ENCODE peak calls at places on chromosome 15, in nine cellular contexts. One of them, this sample, is unnamed.

GRCh38 chr15:26661107-26661506 is 111.8 kb downstream of the GABRB3 start:
- DNase-seq in OCI-LY7: no peak
- DNase-seq in AG09309: no peak
- DNase-seq in astrocyte of the cerebellum: no peak
- DNase-seq in osteoblast: no peak
- DNase-seq in kidney: no peak
- DNase-seq in Peyer's patch: no peak
- DNase-seq in body of pancreas: no peak
- DNase-seq in cardiac fibroblast: no peak
- DNase-seq in this sample: no peak

GRCh38 chr15:85477730-85478129 is 97.3 kb downstream of the AKAP13 start:
- DNase-seq in OCI-LY7: no peak
- DNase-seq in AG09309: no peak
- DNase-seq in astrocyte of the cerebellum: peak
- DNase-seq in osteoblast: no peak
- DNase-seq in kidney: no peak
- DNase-seq in Peyer's patch: no peak
- DNase-seq in body of pancreas: no peak
- DNase-seq in cardiac fibroblast: peak
- DNase-seq in this sample: no peak

GRCh38 chr15:80694624-80695098 is 449 bp upstream of the ABHD17C start:
- DNase-seq in OCI-LY7: no peak
- DNase-seq in AG09309: no peak
- DNase-seq in astrocyte of the cerebellum: no peak
- DNase-seq in osteoblast: peak
- DNase-seq in kidney: no peak
- DNase-seq in Peyer's patch: no peak
- DNase-seq in body of pancreas: peak
- DNase-seq in cardiac fibroblast: peak
- DNase-seq in this sample: no peak

GRCh38 chr15:35980719-35981118 is 434.8 kb upstream of the DPH6 start:
- DNase-seq in OCI-LY7: no peak
- DNase-seq in AG09309: no peak
- DNase-seq in astrocyte of the cerebellum: no peak
- DNase-seq in osteoblast: no peak
- DNase-seq in kidney: no peak
- DNase-seq in Peyer's patch: no peak
- DNase-seq in body of pancreas: no peak
- DNase-seq in cardiac fibroblast: no peak
- DNase-seq in this sample: no peak

GRCh38 chr15:34754171-34754580 is 622 bp downstream of the GJD2 start:
- DNase-seq in OCI-LY7: no peak
- DNase-seq in AG09309: no peak
- DNase-seq in astrocyte of the cerebellum: no peak
- DNase-seq in osteoblast: no peak
- DNase-seq in kidney: peak
- DNase-seq in Peyer's patch: no peak
- DNase-seq in body of pancreas: no peak
- DNase-seq in cardiac fibroblast: no peak
- DNase-seq in this sample: no peak

GRCh38 chr15:64151727-64152506 is at the start of gene SNX22:
- DNase-seq in OCI-LY7: peak
- DNase-seq in AG09309: no peak
- DNase-seq in astrocyte of the cerebellum: no peak
- DNase-seq in osteoblast: peak
- DNase-seq in kidney: peak
- DNase-seq in Peyer's patch: no peak
- DNase-seq in body of pancreas: peak
- DNase-seq in cardiac fibroblast: no peak
- DNase-seq in this sample: no peak

GRCh38 chr15:81418891-81419290 is 44.9 kb upstream of the TMC3 start:
- DNase-seq in OCI-LY7: no peak
- DNase-seq in AG09309: no peak
- DNase-seq in astrocyte of the cerebellum: no peak
- DNase-seq in osteoblast: no peak
- DNase-seq in kidney: no peak
- DNase-seq in Peyer's patch: no peak
- DNase-seq in body of pancreas: no peak
- DNase-seq in cardiac fibroblast: no peak
- DNase-seq in this sample: no peak

GRCh38 chr15:72758195-72758594 is 25.4 kb downstream of the ADPGK start:
- DNase-seq in OCI-LY7: no peak
- DNase-seq in AG09309: peak
- DNase-seq in astrocyte of the cerebellum: peak
- DNase-seq in osteoblast: peak
- DNase-seq in kidney: no peak
- DNase-seq in Peyer's patch: no peak
- DNase-seq in body of pancreas: no peak
- DNase-seq in cardiac fibroblast: peak
- DNase-seq in this sample: no peak

GRCh38 chr15:95596487-95596886 is 734.0 kb upstream of the NR2F2 start:
- DNase-seq in OCI-LY7: no peak
- DNase-seq in AG09309: no peak
- DNase-seq in astrocyte of the cerebellum: no peak
- DNase-seq in osteoblast: no peak
- DNase-seq in kidney: peak
- DNase-seq in Peyer's patch: no peak
- DNase-seq in body of pancreas: no peak
- DNase-seq in cardiac fibroblast: no peak
- DNase-seq in this sample: no peak

GRCh38 chr15:43514241-43515057 is 3.0 kb upstream of the MAP1A start:
- DNase-seq in OCI-LY7: peak
- DNase-seq in AG09309: no peak
- DNase-seq in astrocyte of the cerebellum: no peak
- DNase-seq in osteoblast: peak
- DNase-seq in kidney: no peak
- DNase-seq in Peyer's patch: no peak
- DNase-seq in body of pancreas: no peak
- DNase-seq in cardiac fibroblast: peak
- DNase-seq in this sample: no peak

GRCh38 chr15:101242160-101242998 is 9.5 kb downstream of the CHSY1 start:
- DNase-seq in OCI-LY7: peak
- DNase-seq in AG09309: no peak
- DNase-seq in astrocyte of the cerebellum: no peak
- DNase-seq in osteoblast: peak
- DNase-seq in kidney: no peak
- DNase-seq in Peyer's patch: no peak
- DNase-seq in body of pancreas: no peak
- DNase-seq in cardiac fibroblast: peak
- DNase-seq in this sample: no peak

GRCh38 chr15:72786946-72787345 is 3.4 kb upstream of the ADPGK start:
- DNase-seq in OCI-LY7: no peak
- DNase-seq in AG09309: no peak
- DNase-seq in astrocyte of the cerebellum: no peak
- DNase-seq in osteoblast: no peak
- DNase-seq in kidney: no peak
- DNase-seq in Peyer's patch: no peak
- DNase-seq in body of pancreas: no peak
- DNase-seq in cardiac fibroblast: no peak
- DNase-seq in this sample: no peak

GRCh38 chr15:72859023-72859756 is 75.6 kb upstream of the ADPGK start:
- DNase-seq in OCI-LY7: no peak
- DNase-seq in AG09309: no peak
- DNase-seq in astrocyte of the cerebellum: no peak
- DNase-seq in osteoblast: no peak
- DNase-seq in kidney: no peak
- DNase-seq in Peyer's patch: peak
- DNase-seq in body of pancreas: no peak
- DNase-seq in cardiac fibroblast: no peak
- DNase-seq in this sample: no peak

GRCh38 chr15:51046799-51047449 is 47.8 kb downstream of the TNFAIP8L3 start:
- DNase-seq in OCI-LY7: no peak
- DNase-seq in AG09309: peak
- DNase-seq in astrocyte of the cerebellum: peak
- DNase-seq in osteoblast: no peak
- DNase-seq in kidney: peak
- DNase-seq in Peyer's patch: no peak
- DNase-seq in body of pancreas: peak
- DNase-seq in cardiac fibroblast: peak
- DNase-seq in this sample: no peak

GRCh38 chr15:63848881-63849551 is 15.3 kb upstream of the HERC1 start:
- DNase-seq in OCI-LY7: no peak
- DNase-seq in AG09309: no peak
- DNase-seq in astrocyte of the cerebellum: no peak
- DNase-seq in osteoblast: no peak
- DNase-seq in kidney: no peak
- DNase-seq in Peyer's patch: no peak
- DNase-seq in body of pancreas: no peak
- DNase-seq in cardiac fibroblast: no peak
- DNase-seq in this sample: no peak

GRCh38 chr15:82172506-82172905 is 90.0 kb downstream of the EFL1 start:
- DNase-seq in OCI-LY7: no peak
- DNase-seq in AG09309: no peak
- DNase-seq in astrocyte of the cerebellum: no peak
- DNase-seq in osteoblast: no peak
- DNase-seq in kidney: no peak
- DNase-seq in Peyer's patch: no peak
- DNase-seq in body of pancreas: no peak
- DNase-seq in cardiac fibroblast: no peak
- DNase-seq in this sample: no peak

GRCh38 chr15:74422723-74423442 is 10.9 kb downstream of the SEMA7A start:
- DNase-seq in OCI-LY7: no peak
- DNase-seq in AG09309: no peak
- DNase-seq in astrocyte of the cerebellum: no peak
- DNase-seq in osteoblast: peak
- DNase-seq in kidney: no peak
- DNase-seq in Peyer's patch: no peak
- DNase-seq in body of pancreas: no peak
- DNase-seq in cardiac fibroblast: peak
- DNase-seq in this sample: no peak
- H3K4me3 ChIP-seq in OCI-LY7: no peak
- H3K4me3 ChIP-seq in AG09309: no peak
- H3K4me3 ChIP-seq in astrocyte of the cerebellum: no peak
- H3K4me3 ChIP-seq in osteoblast: peak
- H3K4me3 ChIP-seq in kidney: no peak
- H3K4me3 ChIP-seq in Peyer's patch: no peak
- H3K4me3 ChIP-seq in body of pancreas: no peak
- H3K4me3 ChIP-seq in cardiac fibroblast: no peak
- H3K4me3 ChIP-seq in this sample: no peak

DNA sequence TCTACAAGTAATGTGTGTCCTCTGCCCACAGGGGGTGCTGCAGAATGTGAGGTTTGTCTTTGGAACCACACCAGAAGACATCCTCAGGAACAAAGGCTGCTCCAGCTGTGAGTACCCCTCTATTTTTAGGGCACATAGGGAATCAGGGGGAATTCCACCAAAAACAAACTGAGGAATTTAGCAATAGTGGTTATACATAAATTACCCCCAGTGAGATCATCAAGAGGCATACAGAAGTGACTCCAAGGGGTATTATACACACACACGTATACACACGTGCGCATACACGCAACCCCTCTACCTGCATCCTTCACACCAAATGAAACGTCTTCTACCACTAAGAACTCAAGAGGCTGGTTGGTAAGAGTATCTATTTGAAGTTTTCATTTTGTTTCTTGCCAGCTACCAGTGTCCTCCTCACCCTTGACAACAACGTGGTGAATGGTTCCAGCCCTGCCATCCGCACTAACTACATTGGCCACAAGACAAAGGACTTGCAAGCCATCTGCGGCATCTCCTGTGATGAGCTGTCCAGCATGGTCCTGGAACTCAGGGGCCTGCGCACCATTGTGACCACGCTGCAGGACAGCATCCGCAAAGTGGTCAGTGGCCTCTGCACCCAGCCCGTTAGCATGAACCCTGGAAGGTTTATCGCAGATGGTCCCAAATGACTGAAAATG is 2.8 kb downstream of the THBS1 start:
- DNase-seq in OCI-LY7: no peak
- DNase-seq in AG09309: peak
- DNase-seq in astrocyte of the cerebellum: no peak
- DNase-seq in osteoblast: peak
- DNase-seq in kidney: peak
- DNase-seq in Peyer's patch: peak
- DNase-seq in body of pancreas: no peak
- DNase-seq in cardiac fibroblast: peak
- DNase-seq in this sample: no peak
- TF ChIP-seq CTCF in OCI-LY7: peak
- TF ChIP-seq CTCF in AG09309: peak
- TF ChIP-seq CTCF in astrocyte of the cerebellum: peak
- TF ChIP-seq CTCF in osteoblast: peak
- TF ChIP-seq CTCF in kidney: peak
- TF ChIP-seq CTCF in Peyer's patch: peak
- TF ChIP-seq CTCF in body of pancreas: no peak
- TF ChIP-seq CTCF in cardiac fibroblast: peak
- TF ChIP-seq CTCF in this sample: no peak

GRCh38 chr15:49270541-49271421 is 100.7 kb downstream of the GALK2 start:
- DNase-seq in OCI-LY7: no peak
- DNase-seq in AG09309: peak
- DNase-seq in astrocyte of the cerebellum: peak
- DNase-seq in osteoblast: peak
- DNase-seq in kidney: peak
- DNase-seq in Peyer's patch: no peak
- DNase-seq in body of pancreas: no peak
- DNase-seq in cardiac fibroblast: peak
- DNase-seq in this sample: no peak

GRCh38 chr15:49265911-49266310 is 95.9 kb downstream of the GALK2 start:
- DNase-seq in OCI-LY7: no peak
- DNase-seq in AG09309: no peak
- DNase-seq in astrocyte of the cerebellum: no peak
- DNase-seq in osteoblast: no peak
- DNase-seq in kidney: no peak
- DNase-seq in Peyer's patch: no peak
- DNase-seq in body of pancreas: no peak
- DNase-seq in cardiac fibroblast: no peak
- DNase-seq in this sample: no peak
- H3K4me3 ChIP-seq in OCI-LY7: no peak
- H3K4me3 ChIP-seq in AG09309: no peak
- H3K4me3 ChIP-seq in astrocyte of the cerebellum: no peak
- H3K4me3 ChIP-seq in osteoblast: no peak
- H3K4me3 ChIP-seq in kidney: no peak
- H3K4me3 ChIP-seq in Peyer's patch: no peak
- H3K4me3 ChIP-seq in body of pancreas: no peak
- H3K4me3 ChIP-seq in cardiac fibroblast: no peak
- H3K4me3 ChIP-seq in this sample: no peak

GRCh38 chr15:91541286-91541685 is 312.2 kb upstream of the SLCO3A1 start:
- DNase-seq in OCI-LY7: no peak
- DNase-seq in AG09309: no peak
- DNase-seq in astrocyte of the cerebellum: no peak
- DNase-seq in osteoblast: no peak
- DNase-seq in kidney: no peak
- DNase-seq in Peyer's patch: no peak
- DNase-seq in body of pancreas: no peak
- DNase-seq in cardiac fibroblast: no peak
- DNase-seq in this sample: no peak

GRCh38 chr15:91538782-91539181 is 314.7 kb upstream of the SLCO3A1 start:
- DNase-seq in OCI-LY7: no peak
- DNase-seq in AG09309: no peak
- DNase-seq in astrocyte of the cerebellum: no peak
- DNase-seq in osteoblast: no peak
- DNase-seq in kidney: no peak
- DNase-seq in Peyer's patch: no peak
- DNase-seq in body of pancreas: no peak
- DNase-seq in cardiac fibroblast: no peak
- DNase-seq in this sample: no peak

GRCh38 chr15:91534235-91534634 is 319.3 kb upstream of the SLCO3A1 start:
- DNase-seq in OCI-LY7: no peak
- DNase-seq in AG09309: no peak
- DNase-seq in astrocyte of the cerebellum: no peak
- DNase-seq in osteoblast: no peak
- DNase-seq in kidney: no peak
- DNase-seq in Peyer's patch: no peak
- DNase-seq in body of pancreas: no peak
- DNase-seq in cardiac fibroblast: no peak
- DNase-seq in this sample: no peak

GRCh38 chr15:91535856-91536500 is 317.5 kb upstream of the SLCO3A1 start:
- DNase-seq in OCI-LY7: no peak
- DNase-seq in AG09309: no peak
- DNase-seq in astrocyte of the cerebellum: no peak
- DNase-seq in osteoblast: no peak
- DNase-seq in kidney: no peak
- DNase-seq in Peyer's patch: no peak
- DNase-seq in body of pancreas: no peak
- DNase-seq in cardiac fibroblast: no peak
- DNase-seq in this sample: no peak

GRCh38 chr15:91537868-91538267 is 315.6 kb upstream of the SLCO3A1 start:
- DNase-seq in OCI-LY7: no peak
- DNase-seq in AG09309: no peak
- DNase-seq in astrocyte of the cerebellum: no peak
- DNase-seq in osteoblast: no peak
- DNase-seq in kidney: no peak
- DNase-seq in Peyer's patch: no peak
- DNase-seq in body of pancreas: no peak
- DNase-seq in cardiac fibroblast: no peak
- DNase-seq in this sample: peak
- TF ChIP-seq CTCF in OCI-LY7: no peak
- TF ChIP-seq CTCF in AG09309: no peak
- TF ChIP-seq CTCF in astrocyte of the cerebellum: no peak
- TF ChIP-seq CTCF in osteoblast: no peak
- TF ChIP-seq CTCF in kidney: no peak
- TF ChIP-seq CTCF in Peyer's patch: no peak
- TF ChIP-seq CTCF in body of pancreas: no peak
- TF ChIP-seq CTCF in cardiac fibroblast: no peak
- TF ChIP-seq CTCF in this sample: no peak